ENCODE peak calls at places on chromosomes 12 and 14, in six cellular contexts. O, J, C, Q, B and A are unnamed samples.
A peak's percentile ranks its signal among the peaks of the same experiment; 100 is the strongest.

GRCh38 chr12:104703372-104703771 is 246.6 kb downstream of the CHST11 start:
- DNase-seq in O (no peak), C (no peak), J (peak; percentile 57), Q (no peak), B (no peak), A (no peak)

GRCh38 chr12:575129-575502 is 88.1 kb downstream of the NINJ2 start:
- DNase-seq in B (no peak), J (peak; percentile 83), Q (peak; percentile 41), O (no peak), C (peak; percentile 54), A (no peak)

GRCh38 chr12:126064028-126064427 is 998.8 kb downstream of the AACS start:
- DNase-seq in B (no peak), Q (no peak), C (no peak), J (no peak), O (no peak), A (no peak)

GRCh38 chr14:24251880-24252288 is 9.5 kb upstream of the TINF2 start:
- DNase-seq in O (no peak), C (no peak), B (no peak), J (no peak), Q (no peak), A (no peak)

GRCh38 chr14:86088156-86088555 is 558.2 kb downstream of the FLRT2 start:
- DNase-seq in Q (no peak), B (no peak), J (no peak), C (no peak), O (no peak), A (no peak)

GRCh38 chr12:20003252-20003651 is 365.1 kb upstream of the PDE3A start:
- DNase-seq in Q (no peak), O (no peak), C (no peak), B (no peak), J (no peak), A (no peak)

GRCh38 chr12:14961466-14962155 is at the start of gene ARHGDIB:
- DNase-seq in C (peak; percentile 59), Q (peak; percentile 58), O (no peak), J (no peak), B (no peak), A (no peak)

GRCh38 chr12:109932878-109933503 is 32.9 kb downstream of the TCHP start:
- DNase-seq in C (peak; percentile 90), Q (peak; percentile 55), O (no peak), B (no peak), J (peak; percentile 88), A (no peak)

GRCh38 chr14:71362282-71362681 is 455.0 kb downstream of the PCNX1 start:
- DNase-seq in C (no peak), Q (no peak), O (no peak), J (no peak), B (no peak), A (no peak)

GRCh38 chr14:51070732-51071131 is 24.2 kb downstream of the TRIM9 start:
- DNase-seq in Q (no peak), C (no peak), J (no peak), B (no peak), O (no peak), A (no peak)

GRCh38 chr14:50008562-50009355 is 107.6 kb downstream of the VCPKMT start:
- DNase-seq in B (no peak), C (no peak), Q (no peak), O (no peak), J (no peak), A (no peak)

GRCh38 chr14:67131691-67132090 is 57.5 kb upstream of the GARIN2 start:
- DNase-seq in B (no peak), J (no peak), C (no peak), Q (no peak), O (no peak), A (no peak)

GRCh38 chr14:64998455-64998931 is 11.8 kb downstream of the FNTB start:
- DNase-seq in B (no peak), Q (no peak), C (no peak), J (no peak), O (no peak), A (no peak)

GRCh38 chr14:93332853-93333630 is at the start of gene BTBD7:
- DNase-seq in J (peak; percentile 98), Q (peak; percentile 97), O (peak; percentile 93), B (peak; percentile 88), C (peak; percentile 96), A (peak; percentile 99)

GRCh38 chr14:59897757-59898383 is 22.1 kb upstream of the LRRC9 start:
- DNase-seq in O (no peak), Q (no peak), C (no peak), J (no peak), B (peak; percentile 7), A (peak; percentile 35)

GRCh38 chr12:28563926-28564325 is 373.7 kb downstream of the CCDC91 start:
- DNase-seq in Q (no peak), J (no peak), B (no peak), C (no peak), O (no peak), A (no peak)

GRCh38 chr14:61179776-61180398 is 101.3 kb downstream of the TMEM30B start:
- DNase-seq in J (no peak), O (no peak), Q (no peak), B (no peak), C (no peak), A (no peak)

GRCh38 chr14:22491683-22492483 is 97.1 kb downstream of the DAD1 start:
- DNase-seq in B (no peak), Q (no peak), C (no peak), O (no peak), J (no peak), A (no peak)

GRCh38 chr12:104506691-104507401 is 50.1 kb downstream of the CHST11 start:
- DNase-seq in B (peak; percentile 28), O (no peak), J (no peak), Q (no peak), C (no peak), A (peak; percentile 85)

GRCh38 chr14:55255979-55256378 is 15.2 kb upstream of the FBXO34 start:
- DNase-seq in B (no peak), Q (no peak), O (no peak), C (no peak), J (no peak), A (no peak)

GRCh38 chr12:116597886-116598285 is 38.7 kb downstream of the MAP1LC3B2 start:
- DNase-seq in B (no peak), Q (no peak), O (no peak), J (no peak), C (no peak), A (no peak)

GRCh38 chr12:68868043-68868790 is 60.2 kb downstream of the MDM2 start:
- DNase-seq in B (no peak), Q (no peak), O (no peak), C (no peak), J (no peak), A (no peak)

GRCh38 chr14:96790211-96790610 is 7.0 kb upstream of the VRK1 start:
- DNase-seq in Q (no peak), C (no peak), B (no peak), J (no peak), O (no peak), A (no peak)

GRCh38 chr14:69879175-69880047 is at the start of gene SMOC1:
- DNase-seq in Q (no peak), C (peak; percentile 60), O (peak; percentile 21), J (peak; percentile 90), B (no peak), A (peak; percentile 89)

GRCh38 chr14:66495214-66496098 is 9.3 kb downstream of the CCDC196 start:
- DNase-seq in C (no peak), B (peak; percentile 54), Q (no peak), O (no peak), J (no peak), A (peak; percentile 59)

GRCh38 chr14:30876692-30877091 is 2.3 kb downstream of the COCH start:
- DNase-seq in C (no peak), Q (no peak), O (no peak), J (no peak), B (no peak), A (no peak)

GRCh38 chr12:15601210-15601800 is 187.9 kb downstream of the EPS8 start:
- DNase-seq in C (no peak), B (no peak), O (no peak), J (no peak), Q (no peak), A (no peak)

GRCh38 chr12:79183946-79184345 is 319.4 kb downstream of the SYT1 start:
- DNase-seq in B (no peak), O (no peak), J (no peak), C (no peak), Q (no peak), A (peak; percentile 17)

GRCh38 chr12:52926596-52927241 is 21.8 kb upstream of the KRT8 start:
- DNase-seq in B (no peak), C (no peak), O (no peak), Q (no peak), J (no peak), A (no peak)

GRCh38 chr12:65999564-66000280 is 130.8 kb downstream of the LLPH start:
- DNase-seq in Q (no peak), O (no peak), B (no peak), J (no peak), C (no peak), A (no peak)

GRCh38 chr12:26810330-26810729 is 22.7 kb downstream of the ITPR2 start:
- DNase-seq in Q (no peak), B (peak; percentile 16), O (no peak), J (peak; percentile 88), C (peak; percentile 79), A (no peak)

GRCh38 chr14:96225745-96226151 is 21.1 kb downstream of the BDKRB2 start:
- DNase-seq in J (no peak), O (no peak), B (no peak), C (no peak), Q (no peak), A (peak; percentile 13)

GRCh38 chr14:29442720-29443119 is 484.9 kb downstream of the PRKD1 start:
- DNase-seq in O (no peak), J (no peak), C (no peak), B (no peak), Q (no peak), A (no peak)

GRCh38 chr12:3207858-3208257 is 130.7 kb downstream of the TSPAN9 start:
- DNase-seq in J (no peak), B (peak; percentile 76), O (no peak), C (no peak), Q (no peak), A (no peak)

GRCh38 chr12:120131116-120131515 is 14.6 kb upstream of the RAB35 start:
- DNase-seq in Q (no peak), J (no peak), O (no peak), B (no peak), C (no peak), A (no peak)